ENCODE peak calls at places on chromosomes 3 and 15, in four cellular contexts. One of them, this sample, is unnamed.

GRCh38 chr3:30951806-30952205 is 57.3 kb upstream of the GADL1 start:
- DNase-seq in IMR-90: no peak
- DNase-seq in GM12878: no peak
- DNase-seq in HepG2: no peak
- DNase-seq in this sample: no peak

GRCh38 chr3:169117264-169117663 is 546.2 kb downstream of the MECOM start:
- DNase-seq in IMR-90: no peak
- DNase-seq in GM12878: no peak
- DNase-seq in HepG2: no peak
- DNase-seq in this sample: no peak

GRCh38 chr15:48865387-48866079 is 12.4 kb upstream of the EID1 start:
- DNase-seq in IMR-90: peak
- DNase-seq in GM12878: no peak
- DNase-seq in HepG2: no peak
- DNase-seq in this sample: no peak

GRCh38 chr15:95734422-95735316 is 595.8 kb upstream of the NR2F2 start:
- DNase-seq in IMR-90: no peak
- DNase-seq in GM12878: no peak
- DNase-seq in HepG2: no peak
- DNase-seq in this sample: no peak

GRCh38 chr3:44030690-44031344 is 210.9 kb upstream of the TOPAZ1 start:
- DNase-seq in IMR-90: no peak
- DNase-seq in GM12878: no peak
- DNase-seq in HepG2: no peak
- DNase-seq in this sample: no peak

GRCh38 chr3:30124435-30125390 is 481.7 kb upstream of the TGFBR2 start:
- DNase-seq in IMR-90: peak
- DNase-seq in GM12878: no peak
- DNase-seq in HepG2: no peak
- DNase-seq in this sample: no peak

GRCh38 chr3:129512595-129512994 is 15.8 kb upstream of the RHO start:
- DNase-seq in IMR-90: no peak
- DNase-seq in GM12878: no peak
- DNase-seq in HepG2: no peak
- DNase-seq in this sample: no peak

GRCh38 chr3:96813134-96813819 is 1.1 kb upstream of the EPHA6 start:
- DNase-seq in IMR-90: peak
- DNase-seq in GM12878: peak
- DNase-seq in HepG2: peak
- DNase-seq in this sample: peak

GRCh38 chr15:43251863-43252241 is 14.9 kb downstream of the TGM5 start:
- DNase-seq in IMR-90: no peak
- DNase-seq in GM12878: peak
- DNase-seq in HepG2: no peak
- DNase-seq in this sample: no peak

GRCh38 chr3:183466575-183466974 is 38.2 kb upstream of the MCF2L2 start:
- DNase-seq in IMR-90: no peak
- DNase-seq in GM12878: no peak
- DNase-seq in HepG2: no peak
- DNase-seq in this sample: no peak

GRCh38 chr15:87712211-87712610 is 544.3 kb downstream of the NTRK3 start:
- DNase-seq in IMR-90: no peak
- DNase-seq in GM12878: no peak
- DNase-seq in HepG2: no peak
- DNase-seq in this sample: no peak

GRCh38 chr15:87711011-87711410 is 545.5 kb downstream of the NTRK3 start:
- DNase-seq in IMR-90: peak
- DNase-seq in GM12878: no peak
- DNase-seq in HepG2: no peak
- DNase-seq in this sample: no peak

GRCh38 chr15:87713405-87713995 is 543.0 kb downstream of the NTRK3 start:
- DNase-seq in IMR-90: no peak
- DNase-seq in GM12878: no peak
- DNase-seq in HepG2: no peak
- DNase-seq in this sample: no peak

GRCh38 chr15:87707581-87708130 is 548.9 kb downstream of the NTRK3 start:
- DNase-seq in IMR-90: no peak
- DNase-seq in GM12878: no peak
- DNase-seq in HepG2: no peak
- DNase-seq in this sample: no peak

GRCh38 chr15:87710406-87710805 is 546.1 kb downstream of the NTRK3 start:
- DNase-seq in IMR-90: peak
- DNase-seq in GM12878: no peak
- DNase-seq in HepG2: no peak
- DNase-seq in this sample: no peak
- TF ChIP-seq RFX5 in IMR-90: no peak
- TF ChIP-seq RFX5 in GM12878: no peak
- TF ChIP-seq RFX5 in HepG2: no peak
- TF ChIP-seq RFX5 in this sample: no peak

GRCh38 chr15:71654714-71655174 is 155.6 kb upstream of the NR2E3 start:
- DNase-seq in IMR-90: no peak
- DNase-seq in GM12878: no peak
- DNase-seq in HepG2: peak
- DNase-seq in this sample: no peak

GRCh38 chr15:71656425-71656824 is 153.9 kb upstream of the NR2E3 start:
- DNase-seq in IMR-90: no peak
- DNase-seq in GM12878: no peak
- DNase-seq in HepG2: no peak
- DNase-seq in this sample: no peak

GRCh38 chr15:71651750-71652186 is 158.6 kb upstream of the NR2E3 start:
- DNase-seq in IMR-90: peak
- DNase-seq in GM12878: peak
- DNase-seq in HepG2: peak
- DNase-seq in this sample: peak

GRCh38 chr15:71657141-71657540 is 153.2 kb upstream of the NR2E3 start:
- DNase-seq in IMR-90: no peak
- DNase-seq in GM12878: no peak
- DNase-seq in HepG2: peak
- DNase-seq in this sample: no peak

DNA sequence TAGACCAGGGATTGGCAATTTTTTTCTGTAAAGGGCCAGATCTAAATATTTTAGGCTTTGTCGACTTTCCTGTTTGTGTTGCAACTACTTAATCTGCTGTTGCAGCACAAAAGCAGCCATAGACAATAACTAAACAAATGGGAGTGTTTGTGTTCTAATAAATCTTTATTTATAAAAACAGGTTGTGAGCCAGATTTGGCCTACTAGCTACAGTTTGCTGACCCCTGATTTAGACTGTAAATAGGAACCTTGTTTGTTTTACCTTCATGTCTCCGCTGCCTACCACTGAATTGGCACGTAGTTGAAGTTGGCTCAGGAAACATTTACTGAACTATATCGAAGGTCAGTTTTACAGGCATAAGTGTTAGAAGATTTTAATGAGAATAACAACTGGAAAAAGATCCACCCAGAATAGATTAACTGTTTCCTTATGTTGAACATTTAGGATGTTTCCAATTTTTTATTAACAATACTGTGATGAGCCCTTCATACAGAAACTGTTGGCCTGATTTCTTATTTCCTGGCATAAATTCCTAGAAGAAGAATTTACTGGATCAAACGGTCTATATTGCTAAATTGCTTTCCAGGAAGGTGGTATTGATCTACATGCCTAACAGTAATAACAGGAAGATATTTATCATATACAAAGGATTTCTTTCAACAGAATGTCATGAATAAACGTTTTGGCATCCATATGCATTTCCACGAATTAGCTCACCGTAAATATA is 156.2 kb upstream of the NR2E3 start:
- DNase-seq in IMR-90: no peak
- DNase-seq in GM12878: no peak
- DNase-seq in HepG2: peak
- DNase-seq in this sample: no peak
- TF ChIP-seq RFX5 in IMR-90: no peak
- TF ChIP-seq RFX5 in GM12878: no peak
- TF ChIP-seq RFX5 in HepG2: no peak
- TF ChIP-seq RFX5 in this sample: no peak

GRCh38 chr15:26013946-26014345 is 150.8 kb upstream of the ATP10A start:
- DNase-seq in IMR-90: no peak
- DNase-seq in GM12878: no peak
- DNase-seq in HepG2: no peak
- DNase-seq in this sample: no peak
- TF ChIP-seq RFX5 in IMR-90: no peak
- TF ChIP-seq RFX5 in GM12878: no peak
- TF ChIP-seq RFX5 in HepG2: no peak
- TF ChIP-seq RFX5 in this sample: no peak

GRCh38 chr15:52699457-52699856 is 20.3 kb upstream of the ATOSA start:
- DNase-seq in IMR-90: no peak
- DNase-seq in GM12878: no peak
- DNase-seq in HepG2: no peak
- DNase-seq in this sample: no peak
- TF ChIP-seq RFX5 in IMR-90: no peak
- TF ChIP-seq RFX5 in GM12878: no peak
- TF ChIP-seq RFX5 in HepG2: no peak
- TF ChIP-seq RFX5 in this sample: no peak

DNA sequence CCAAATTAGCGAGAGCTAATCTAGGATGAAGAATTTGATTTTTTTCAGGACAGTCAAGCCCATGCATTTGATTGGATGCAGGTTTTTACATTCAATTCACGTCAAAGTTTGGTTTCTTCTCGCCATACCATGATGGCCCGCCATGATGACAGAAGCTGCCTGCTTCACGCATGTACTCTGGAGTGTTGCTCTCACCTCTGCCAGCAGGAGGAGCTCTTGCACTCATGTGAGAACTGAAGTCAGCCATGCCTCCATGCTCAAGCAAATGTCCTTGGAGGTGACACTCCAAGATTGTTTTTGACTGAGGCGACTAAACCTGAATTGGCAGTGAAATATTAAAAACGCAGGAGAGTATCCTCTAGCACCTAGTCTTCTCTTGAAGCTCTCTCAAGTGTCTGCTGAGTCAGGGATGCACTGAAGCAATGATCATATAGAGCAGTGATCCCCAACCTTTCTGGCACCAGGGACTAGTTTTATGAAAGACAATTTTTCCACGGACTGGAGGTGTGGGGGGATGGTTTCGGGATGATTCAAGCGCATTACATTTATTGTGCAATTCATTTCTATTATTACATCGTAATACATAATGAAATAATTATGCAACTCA is 120.9 kb downstream of the SAMMSON start:
- DNase-seq in IMR-90: peak
- DNase-seq in GM12878: peak
- DNase-seq in HepG2: peak
- DNase-seq in this sample: peak
- TF ChIP-seq RFX5 in IMR-90: no peak
- TF ChIP-seq RFX5 in GM12878: no peak
- TF ChIP-seq RFX5 in HepG2: no peak
- TF ChIP-seq RFX5 in this sample: no peak

GRCh38 chr3:42527368-42527917 is 25.0 kb downstream of the VIPR1 start:
- DNase-seq in IMR-90: no peak
- DNase-seq in GM12878: no peak
- DNase-seq in HepG2: no peak
- DNase-seq in this sample: no peak

GRCh38 chr3:42526616-42527367 is 24.3 kb downstream of the VIPR1 start:
- DNase-seq in IMR-90: no peak
- DNase-seq in GM12878: no peak
- DNase-seq in HepG2: no peak
- DNase-seq in this sample: no peak

GRCh38 chr3:42530073-42530472 is 27.6 kb downstream of the VIPR1 start:
- DNase-seq in IMR-90: no peak
- DNase-seq in GM12878: no peak
- DNase-seq in HepG2: no peak
- DNase-seq in this sample: no peak

GRCh38 chr3:42531470-42531869 is 29.0 kb downstream of the VIPR1 start:
- DNase-seq in IMR-90: no peak
- DNase-seq in GM12878: no peak
- DNase-seq in HepG2: no peak
- DNase-seq in this sample: no peak

GRCh38 chr3:42529463-42529862 is 27.0 kb downstream of the VIPR1 start:
- DNase-seq in IMR-90: no peak
- DNase-seq in GM12878: no peak
- DNase-seq in HepG2: no peak
- DNase-seq in this sample: no peak
- TF ChIP-seq RFX5 in IMR-90: no peak
- TF ChIP-seq RFX5 in GM12878: no peak
- TF ChIP-seq RFX5 in HepG2: no peak
- TF ChIP-seq RFX5 in this sample: no peak

GRCh38 chr3:193645806-193646205 is 52.8 kb downstream of the OPA1 start:
- DNase-seq in IMR-90: no peak
- DNase-seq in GM12878: no peak
- DNase-seq in HepG2: no peak
- DNase-seq in this sample: no peak
- TF ChIP-seq RFX5 in IMR-90: no peak
- TF ChIP-seq RFX5 in GM12878: no peak
- TF ChIP-seq RFX5 in HepG2: no peak
- TF ChIP-seq RFX5 in this sample: no peak

GRCh38 chr15:58632789-58633188 is 116.7 kb downstream of the ADAM10 start:
- DNase-seq in IMR-90: peak
- DNase-seq in GM12878: no peak
- DNase-seq in HepG2: no peak
- DNase-seq in this sample: no peak
- TF ChIP-seq RFX5 in IMR-90: no peak
- TF ChIP-seq RFX5 in GM12878: no peak
- TF ChIP-seq RFX5 in HepG2: no peak
- TF ChIP-seq RFX5 in this sample: no peak

DNA sequence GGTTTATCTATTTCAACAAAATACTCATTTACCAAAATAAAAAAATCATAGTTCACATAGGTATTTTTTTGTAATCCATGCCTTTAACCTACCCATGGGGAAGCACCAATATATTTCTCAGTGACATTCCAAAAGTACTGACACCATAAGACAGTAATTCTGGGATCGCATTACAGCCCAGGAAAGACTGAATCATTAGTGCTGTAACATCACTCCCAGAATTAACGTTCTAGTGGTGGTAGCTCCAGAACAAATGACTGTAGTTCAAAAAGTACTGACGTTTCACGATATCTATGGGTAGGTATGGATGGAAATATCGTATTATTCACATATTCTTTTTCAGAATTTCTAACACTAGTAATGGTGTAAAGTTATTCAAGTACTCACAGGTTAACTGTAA is 54.3 kb upstream of the NEK10 start:
- DNase-seq in IMR-90: peak
- DNase-seq in GM12878: no peak
- DNase-seq in HepG2: no peak
- DNase-seq in this sample: no peak
- TF ChIP-seq RFX5 in IMR-90: no peak
- TF ChIP-seq RFX5 in GM12878: no peak
- TF ChIP-seq RFX5 in HepG2: no peak
- TF ChIP-seq RFX5 in this sample: no peak